ENCODE peak calls at places on chromosome 13, in seven cellular contexts. U is mesenchymal stem cell, W is neuronal stem cell, C is H9, H is IMR-90, P is mesendoderm, F is H1. B is an unnamed sample.

GRCh38 chr13:112583592-112584277 is 4.2 kb downstream of the TUBGCP3 start:
- DNase-seq in U (no peak), W (no peak), C (no peak), H (no peak), P (no peak), F (no peak), B (no peak)

GRCh38 chr13:102571075-102571474 is 25.7 kb upstream of the TPP2 start:
- DNase-seq in U (no peak), W (no peak), C (peak; percentile 46), H (no peak), P (peak; percentile 47), F (no peak), B (no peak)

GRCh38 chr13:68026077-68026476 is 795.9 kb upstream of the PCDH9 start:
- DNase-seq in U (no peak), W (no peak), C (no peak), H (no peak), P (no peak), F (no peak), B (no peak)

GRCh38 chr13:108315273-108315672 is 45.8 kb downstream of the TNFSF13B start:
- DNase-seq in U (no peak), W (no peak), C (no peak), H (no peak), P (peak; percentile 77), F (no peak), B (peak; percentile 39)

GRCh38 chr13:95317037-95317989 is 16.1 kb upstream of the ABCC4 start:
- DNase-seq in U (peak; percentile 75), W (no peak), C (no peak), H (no peak), P (no peak), F (no peak), B (no peak)

GRCh38 chr13:104206450-104207044 is 1140.3 kb upstream of the SLC10A2 start:
- DNase-seq in U (no peak), W (no peak), C (no peak), H (no peak), P (no peak), F (no peak), B (no peak)

GRCh38 chr13:106471957-106472543 is 63.4 kb downstream of the EFNB2 start:
- DNase-seq in U (peak; percentile 89), W (peak; percentile 44), C (peak; percentile 81), H (peak; percentile 91), P (peak; percentile 95), F (peak; percentile 70), B (peak; percentile 98)

GRCh38 chr13:24233351-24233901 is 72.9 kb downstream of the SPATA13 start:
- DNase-seq in U (peak; percentile 63), W (no peak), C (no peak), H (peak; percentile 64), P (peak; percentile 77), F (no peak), B (no peak)

GRCh38 chr13:99417821-99418662 is 83.2 kb upstream of the TM9SF2 start:
- DNase-seq in U (no peak), W (no peak), C (no peak), H (no peak), P (no peak), F (no peak), B (no peak)

GRCh38 chr13:44578064-44578394 is 1.9 kb upstream of the TSC22D1 start:
- DNase-seq in U (no peak), W (no peak), C (no peak), H (no peak), P (peak; percentile 74), F (no peak), B (no peak)

GRCh38 chr13:93552596-93552995 is 326.0 kb downstream of the GPC6 start:
- DNase-seq in U (no peak), W (no peak), C (no peak), H (no peak), P (peak; percentile 73), F (no peak), B (no peak)

GRCh38 chr13:42971670-42972355 is 20.2 kb downstream of the EPSTI1 start:
- DNase-seq in U (peak; percentile 27), W (no peak), C (no peak), H (peak; percentile 26), P (peak; percentile 56), F (no peak), B (peak; percentile 59)

GRCh38 chr13:33494596-33495214 is 209.2 kb upstream of the STARD13 start:
- DNase-seq in U (peak; percentile 93), W (no peak), C (no peak), H (peak; percentile 97), P (peak; percentile 86), F (no peak), B (peak; percentile 46)

GRCh38 chr13:40492511-40492910 is 173.9 kb downstream of the FOXO1 start:
- DNase-seq in U (no peak), W (no peak), C (no peak), H (no peak), P (no peak), F (no peak), B (no peak)

GRCh38 chr13:23319915-23320224 is 113.6 kb downstream of the SACS start:
- DNase-seq in U (no peak), W (no peak), C (no peak), H (no peak), P (no peak), F (no peak), B (no peak)

DNA sequence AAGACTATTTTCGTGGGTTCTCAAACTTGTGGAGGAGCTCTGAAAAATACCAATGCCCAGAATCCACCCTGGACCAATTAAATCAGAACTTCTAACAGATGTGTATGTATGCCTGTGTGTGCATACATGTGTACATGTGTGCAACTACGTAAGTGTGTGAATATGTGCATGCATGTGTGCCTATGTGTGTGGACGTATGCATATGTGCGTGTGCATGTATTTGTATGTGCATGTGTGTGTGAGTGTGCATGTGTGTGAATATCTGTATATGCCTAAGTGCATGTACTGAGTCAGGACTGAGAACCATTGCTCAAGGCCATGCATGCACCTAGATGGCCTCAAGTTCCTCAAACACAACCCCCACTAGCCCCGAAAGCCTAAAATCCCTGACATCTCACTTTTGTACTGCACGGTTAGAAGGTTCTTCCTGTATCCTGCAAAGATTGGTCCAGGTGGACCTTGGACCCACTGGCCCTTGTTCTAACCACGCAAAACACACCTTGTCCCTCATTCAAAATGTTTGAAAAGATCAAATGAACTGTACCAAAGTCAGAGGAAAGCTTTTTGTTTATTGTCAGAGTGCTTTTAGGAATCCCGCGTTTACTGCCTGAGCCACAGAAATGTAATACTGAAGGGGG is 39.2 kb downstream of the LATS2 start:
- DNase-seq in U (no peak), W (no peak), C (no peak), H (peak; percentile 18), P (no peak), F (no peak), B (no peak)
- H2AK5ac ChIP-seq in U (no peak overlapping the region), W (no peak overlapping the region), C (no peak overlapping the region), H (peak overlapping the region; percentile 32), P (no peak overlapping the region), F (no peak overlapping the region), B (no peak overlapping the region)

GRCh38 chr13:49602005-49602404 is 16.6 kb upstream of the RCBTB1 start:
- DNase-seq in U (no peak), W (no peak), C (no peak), H (peak; percentile 10), P (no peak), F (no peak), B (no peak)
- H3K18ac ChIP-seq in U (no peak overlapping the region), W (no peak overlapping the region), C (no peak overlapping the region), H (no peak overlapping the region), P (no peak overlapping the region), F (no peak overlapping the region), B (no peak overlapping the region)

DNA sequence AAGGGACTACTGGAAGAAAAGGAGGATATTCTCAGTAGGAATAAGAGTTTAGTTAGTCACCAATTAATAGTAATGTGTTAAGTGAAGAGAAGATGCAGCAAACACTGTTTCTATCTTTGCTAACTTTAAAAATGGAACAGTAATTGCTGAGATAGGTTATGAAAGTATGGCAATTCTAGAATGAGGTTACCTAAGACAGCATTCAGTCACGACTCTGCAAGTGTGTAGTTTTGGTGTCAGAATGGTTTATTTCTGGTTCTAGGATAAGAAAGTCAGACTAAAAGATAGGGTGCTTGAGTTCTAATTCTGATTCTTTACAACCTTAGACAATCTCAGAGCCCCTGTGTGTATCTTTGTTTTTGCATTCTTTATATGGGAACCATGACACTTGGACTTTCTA is 138.1 kb downstream of the POU4F1 start:
- DNase-seq in U (no peak), W (no peak), C (no peak), H (no peak), P (no peak), F (no peak), B (no peak)
- H3K23ac ChIP-seq in U (no peak overlapping the region), W (no peak overlapping the region), C (no peak overlapping the region), H (no peak overlapping the region), P (no peak overlapping the region), F (no peak overlapping the region), B (no peak overlapping the region)

GRCh38 chr13:113924184-113924583 is 49.7 kb downstream of the C13orf46 start:
- DNase-seq in U (no peak), W (no peak), C (no peak), H (no peak), P (no peak), F (no peak), B (no peak)
- H2AK5ac ChIP-seq in U (no peak overlapping the region), W (no peak overlapping the region), C (no peak overlapping the region), H (no peak overlapping the region), P (no peak overlapping the region), F (no peak overlapping the region), B (no peak overlapping the region)

GRCh38 chr13:46396341-46396740 is 9.3 kb upstream of the RUBCNL start:
- DNase-seq in U (no peak), W (no peak), C (no peak), H (no peak), P (no peak), F (no peak), B (no peak)
- H3K18ac ChIP-seq in U (no peak overlapping the region), W (no peak overlapping the region), C (no peak overlapping the region), H (no peak overlapping the region), P (no peak overlapping the region), F (no peak overlapping the region), B (no peak overlapping the region)

GRCh38 chr13:26423634-26424033 is 133.8 kb upstream of the WASF3 start:
- DNase-seq in U (peak; percentile 37), W (no peak), C (no peak), H (peak; percentile 51), P (peak; percentile 80), F (no peak), B (no peak)
- H3K23ac ChIP-seq in U (no peak overlapping the region), W (no peak overlapping the region), C (no peak overlapping the region), H (no peak overlapping the region), P (no peak overlapping the region), F (no peak overlapping the region), B (no peak overlapping the region)

DNA sequence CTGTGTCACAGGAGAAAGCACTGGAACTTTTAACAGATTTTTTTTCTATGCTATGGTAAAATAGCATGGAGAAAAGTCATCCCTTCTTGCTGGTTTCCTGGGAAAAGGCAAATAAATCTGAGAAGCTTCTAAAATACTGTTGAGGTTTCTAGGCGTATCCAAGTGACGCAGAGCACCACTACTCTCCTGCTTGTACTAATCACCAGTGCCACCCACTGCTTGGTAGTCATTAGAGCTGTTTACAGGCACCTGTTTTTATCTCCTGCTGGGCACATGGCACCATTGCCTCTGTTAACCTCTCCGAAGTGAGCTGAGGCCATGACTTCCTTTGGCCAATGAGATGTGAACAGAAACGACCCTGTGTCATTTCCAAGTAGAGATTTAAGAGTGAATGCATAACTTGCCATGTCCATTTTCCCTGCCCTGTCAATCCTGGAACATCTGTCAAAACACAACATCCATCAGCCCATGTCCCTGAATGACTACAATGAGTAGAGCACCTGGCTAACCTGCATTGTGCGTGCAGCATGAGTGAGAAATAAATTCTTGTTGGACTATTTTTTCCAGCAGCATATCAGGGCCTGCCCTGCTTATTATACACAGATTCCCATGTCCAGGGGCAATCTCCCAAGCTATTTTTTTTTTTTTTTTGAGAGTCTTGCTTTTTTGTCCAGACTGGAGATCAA is 17.3 kb upstream of the OXGR1 start:
- DNase-seq in U (no peak), W (no peak), C (no peak), H (no peak), P (no peak), F (no peak), B (peak; percentile 75)
- H2AK5ac ChIP-seq in U (no peak overlapping the region), W (no peak overlapping the region), C (no peak overlapping the region), H (no peak overlapping the region), P (no peak overlapping the region), F (no peak overlapping the region), B (no peak overlapping the region)

GRCh38 chr13:97388385-97388784 is 45.6 kb upstream of the RAP2A start:
- DNase-seq in U (no peak), W (no peak), C (no peak), H (no peak), P (no peak), F (no peak), B (no peak)
- H3K18ac ChIP-seq in U (no peak overlapping the region), W (no peak overlapping the region), C (no peak overlapping the region), H (peak overlapping the region; percentile 4), P (no peak overlapping the region), F (no peak overlapping the region), B (no peak overlapping the region)